ENCODE peak calls at places on chromosomes 12 and 14, in four cellular contexts. Z is BE2C, N is HepG2, J is heart left ventricle. P is an unnamed sample.

GRCh38 chr12:106682594-106683234 is 91.8 kb upstream of the RIC8B start:
- DNase-seq in Z (no peak), N (peak; percentile 8), J (no peak), P (peak; percentile 2)

GRCh38 chr14:49464885-49465284 is 121.3 kb downstream of the RPS29 start:
- DNase-seq in N (peak; percentile 6), J (no peak), Z (no peak), P (no peak)

GRCh38 chr12:90004319-90005074 is 295.9 kb upstream of the ATP2B1 start:
- DNase-seq in Z (no peak), N (no peak), J (no peak), P (no peak)

GRCh38 chr12:12180136-12180535 is 86.7 kb downstream of the LRP6 start:
- DNase-seq in J (no peak), N (no peak), Z (no peak), P (no peak)

GRCh38 chr14:49971156-49972141 is 78.6 kb downstream of the ARF6 start:
- DNase-seq in J (no peak), N (no peak), Z (no peak), P (no peak)

GRCh38 chr12:29710104-29710503 is 73.6 kb downstream of the TMTC1 start:
- DNase-seq in J (peak; percentile 47), N (no peak), Z (peak; percentile 88), P (no peak)

GRCh38 chr14:100159107-100159864 is at the start of gene DEGS2:
- DNase-seq in J (peak; percentile 17), N (no peak), Z (no peak), P (peak; percentile 54)

GRCh38 chr14:99945732-99946651 is 119.2 kb upstream of the EVL start:
- DNase-seq in Z (no peak), N (no peak), J (no peak), P (no peak)

GRCh38 chr14:53032161-53032803 is 81.4 kb upstream of the FERMT2 start:
- DNase-seq in Z (no peak), N (peak; percentile 69), J (peak; percentile 60), P (peak; percentile 41)

GRCh38 chr12:1737643-1738286 is 46.9 kb downstream of the ADIPOR2 start:
- DNase-seq in Z (no peak), N (no peak), J (no peak), P (no peak)

DNA sequence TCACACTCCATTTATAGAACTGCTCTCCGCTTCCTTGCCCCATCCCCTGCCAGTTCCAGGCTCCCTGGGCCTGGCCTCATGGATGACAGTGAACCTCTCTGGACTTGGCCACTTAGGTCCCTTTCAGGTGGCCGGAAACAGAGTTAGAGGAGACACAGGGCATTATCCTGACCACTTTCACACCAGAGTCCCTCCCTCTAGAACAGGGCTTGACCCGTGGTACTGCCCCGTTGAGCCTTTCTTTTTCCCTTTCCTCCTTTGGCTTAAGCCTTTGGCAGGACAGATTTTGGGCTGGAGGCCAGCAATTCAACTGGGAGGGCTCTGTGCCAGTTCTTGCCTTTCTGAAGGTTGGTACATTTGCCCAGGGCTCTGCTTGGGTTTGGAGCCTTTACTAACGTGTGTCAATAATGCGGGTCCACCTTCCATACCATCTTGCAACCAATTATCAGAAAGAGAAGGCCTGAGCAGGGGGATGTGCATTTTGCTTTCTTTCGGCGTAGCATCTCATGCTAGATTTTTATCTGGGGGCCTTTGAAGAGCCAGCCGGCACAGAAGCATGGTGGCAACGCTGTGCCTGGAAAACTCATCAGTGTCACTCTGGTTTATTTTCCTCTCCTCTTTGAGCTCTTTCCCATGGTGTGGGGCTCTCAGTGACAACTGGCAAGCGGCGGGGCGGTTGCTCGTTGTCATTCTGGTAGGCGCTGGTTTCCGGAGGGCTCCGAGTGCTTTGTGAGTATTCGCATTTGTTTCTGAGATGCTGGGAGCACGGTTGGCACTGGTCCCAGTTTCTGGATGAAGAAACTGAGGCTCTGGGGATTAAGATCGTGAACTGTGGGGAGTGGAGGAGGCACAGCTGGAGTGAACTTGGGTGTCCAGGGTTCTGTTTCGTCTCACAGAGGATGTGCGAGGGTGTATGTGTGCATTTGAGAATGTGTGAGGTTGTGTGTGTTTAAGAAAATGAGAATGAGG is 23.0 kb downstream of the TPCN1 start:
- DNase-seq in N (no peak), J (peak; percentile 75), Z (peak; percentile 55), P (peak; percentile 86)
- H3K4me3 ChIP-seq in N (no peak overlapping the region), J (peak overlapping the region; percentile 43), Z (peak overlapping the region; percentile 23), P (no peak overlapping the region)

GRCh38 chr14:95495538-95496025 is 20.9 kb downstream of the SYNE3 start:
- DNase-seq in N (no peak), J (no peak), Z (no peak), P (no peak)
- H3K4me1 ChIP-seq in N (peaks cover 59% of the 10 kb centered on the region), J (peaks cover 18% of the 10 kb centered on the region), Z (peaks cover 23% of the 10 kb centered on the region), P (no peaks in the 10 kb centered on the region)

GRCh38 chr14:28767239-28767850 is 758 bp downstream of the FOXG1 start:
- DNase-seq in N (no peak), Z (no peak), J (no peak), P (no peak)

GRCh38 chr14:28763914-28764848 is 2.4 kb upstream of the FOXG1 start:
- DNase-seq in N (no peak), Z (no peak), J (no peak), P (no peak)

GRCh38 chr14:28766505-28767238 is at the start of gene FOXG1:
- DNase-seq in J (no peak), Z (no peak), N (no peak), P (no peak)

GRCh38 chr14:28765907-28766504 is 581 bp upstream of the FOXG1 start:
- DNase-seq in Z (no peak), J (no peak), N (no peak), P (no peak)

DNA sequence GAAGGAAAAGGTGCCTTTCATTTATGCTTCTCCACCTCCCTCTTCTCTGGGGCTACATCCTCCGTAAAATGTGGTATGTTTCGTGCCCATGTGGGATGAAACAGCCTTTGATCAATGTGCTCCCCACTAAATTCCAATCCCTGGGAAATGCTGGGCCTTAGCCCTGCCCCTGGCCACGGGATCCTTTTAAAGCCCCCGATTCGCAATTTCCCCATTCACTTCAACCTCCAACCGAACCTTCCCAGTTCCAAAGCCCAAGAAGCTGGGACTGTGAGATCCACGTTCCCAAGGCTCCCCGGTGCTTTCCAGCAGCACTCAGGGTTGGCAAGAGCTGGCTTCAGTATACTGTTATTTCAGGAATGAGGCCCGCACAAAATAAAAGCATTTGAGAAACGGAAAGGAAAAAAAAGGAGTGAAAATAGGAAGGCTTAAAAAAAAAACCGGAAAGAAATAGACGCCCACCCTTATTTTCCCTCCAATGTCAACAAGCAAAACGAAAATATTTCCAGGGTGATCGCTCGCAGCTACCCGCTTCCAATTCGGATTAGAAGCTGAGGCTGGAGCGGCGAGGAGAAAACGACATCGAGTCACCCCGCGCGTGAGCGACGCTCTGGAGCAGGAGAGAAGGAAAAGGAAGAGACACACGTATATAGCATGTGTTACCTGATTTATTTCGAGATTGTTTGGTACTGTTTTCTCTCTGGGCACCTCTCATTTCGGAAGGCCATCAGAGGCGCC is 1.2 kb upstream of the FOXG1 start:
- DNase-seq in Z (no peak), J (no peak), N (no peak), P (no peak)
- H3K4me3 ChIP-seq in Z (no peak overlapping the region), J (peak overlapping the region; percentile 45), N (no peak overlapping the region), P (no peak overlapping the region)

GRCh38 chr12:40788276-40788675 is 96.0 kb downstream of the CNTN1 start:
- DNase-seq in Z (peak; percentile 5), J (no peak), N (no peak), P (no peak)

GRCh38 chr12:40792792-40793386 is 100.7 kb downstream of the CNTN1 start:
- DNase-seq in Z (no peak), J (no peak), N (no peak), P (no peak)

GRCh38 chr12:40794087-40794486 is 101.8 kb downstream of the CNTN1 start:
- DNase-seq in N (no peak), J (no peak), Z (no peak), P (no peak)

DNA sequence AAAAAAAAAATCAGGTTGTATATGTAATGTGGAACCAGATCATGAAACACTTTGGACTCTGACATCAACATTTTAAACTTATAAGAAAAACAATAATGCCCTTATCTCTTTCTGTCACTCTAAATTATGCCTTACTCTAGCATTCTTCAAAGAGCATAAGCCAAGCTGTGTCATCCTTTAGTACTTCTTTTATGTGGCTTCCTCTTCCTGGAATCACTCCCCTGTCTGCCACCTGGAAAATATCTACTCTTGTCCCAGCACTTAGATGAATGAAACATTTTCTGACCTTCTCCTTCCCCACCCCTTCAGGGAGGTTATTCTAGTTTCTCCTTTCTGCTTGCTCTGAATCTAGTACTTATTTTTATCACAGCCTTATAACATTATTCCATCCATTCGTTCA is 101.2 kb downstream of the CNTN1 start:
- DNase-seq in N (no peak), Z (no peak), J (no peak), P (no peak)
- H3K4me1 ChIP-seq in N (no peaks in the 10 kb centered on the region), Z (no peaks in the 10 kb centered on the region), J (no peaks in the 10 kb centered on the region), P (no peaks in the 10 kb centered on the region)

GRCh38 chr12:43284441-43284840 is 267.6 kb downstream of the ADAMTS20 start:
- DNase-seq in Z (no peak), N (no peak), J (no peak), P (no peak)
- H3K4me3 ChIP-seq in Z (no peak overlapping the region), N (no peak overlapping the region), J (no peak overlapping the region), P (no peak overlapping the region)

GRCh38 chr12:638948-639557 is 24.2 kb downstream of the NINJ2 start:
- DNase-seq in N (no peak), J (no peak), Z (no peak), P (no peak)
- H3K4me1 ChIP-seq in N (peaks cover 34% of the 10 kb centered on the region), J (peaks cover 12% of the 10 kb centered on the region), Z (no peaks in the 10 kb centered on the region), P (peaks cover 2% of the 10 kb centered on the region)